ENCODE peak calls at places on chromosome 5, in eight cellular contexts. One of them, this sample, is unnamed.

GRCh38 chr5:178326054-178326715 is 93.6 kb upstream of the PHYKPL start:
- DNase-seq in left kidney: peak
- DNase-seq in activated CD4-positive, alpha-beta T cell treated with anti-CD3 and anti-CD28 coated beads, Interleukin-2, amount 50 U/mL, for 1 hour: no peak
- DNase-seq in CD4-positive, CD25-positive, alpha-beta regulatory T cell: no peak
- DNase-seq in IMR-90: no peak
- DNase-seq in fibroblast of lung: peak
- DNase-seq in CD4-positive, alpha-beta memory T cell: no peak
- DNase-seq in activated T-cell treated with anti-CD3 and anti-CD28 coated beads for 48 hours: no peak
- DNase-seq in this sample: no peak

GRCh38 chr5:113612060-113612496 is 98.6 kb downstream of the YTHDC2 start:
- DNase-seq in CD4-positive, alpha-beta memory T cell: no peak
- DNase-seq in fibroblast of lung: peak
- DNase-seq in left kidney: peak
- DNase-seq in IMR-90: peak
- DNase-seq in activated T-cell treated with anti-CD3 and anti-CD28 coated beads for 48 hours: no peak
- DNase-seq in activated CD4-positive, alpha-beta T cell treated with anti-CD3 and anti-CD28 coated beads, Interleukin-2, amount 50 U/mL, for 1 hour: no peak
- DNase-seq in CD4-positive, CD25-positive, alpha-beta regulatory T cell: peak
- DNase-seq in this sample: no peak

GRCh38 chr5:140548300-140548688 is 832 bp downstream of the EIF4EBP3 start:
- DNase-seq in CD4-positive, alpha-beta memory T cell: no peak
- DNase-seq in IMR-90: no peak
- DNase-seq in fibroblast of lung: no peak
- DNase-seq in CD4-positive, CD25-positive, alpha-beta regulatory T cell: no peak
- DNase-seq in activated T-cell treated with anti-CD3 and anti-CD28 coated beads for 48 hours: no peak
- DNase-seq in activated CD4-positive, alpha-beta T cell treated with anti-CD3 and anti-CD28 coated beads, Interleukin-2, amount 50 U/mL, for 1 hour: no peak
- DNase-seq in left kidney: no peak
- DNase-seq in this sample: no peak

GRCh38 chr5:93088566-93088965 is 492.5 kb downstream of the NR2F1-AS1 start:
- DNase-seq in IMR-90: no peak
- DNase-seq in activated T-cell treated with anti-CD3 and anti-CD28 coated beads for 48 hours: no peak
- DNase-seq in CD4-positive, alpha-beta memory T cell: no peak
- DNase-seq in activated CD4-positive, alpha-beta T cell treated with anti-CD3 and anti-CD28 coated beads, Interleukin-2, amount 50 U/mL, for 1 hour: no peak
- DNase-seq in CD4-positive, CD25-positive, alpha-beta regulatory T cell: no peak
- DNase-seq in fibroblast of lung: no peak
- DNase-seq in left kidney: peak
- DNase-seq in this sample: no peak

GRCh38 chr5:103375863-103376591 is 117.5 kb downstream of the MACIR start:
- DNase-seq in fibroblast of lung: peak
- DNase-seq in CD4-positive, CD25-positive, alpha-beta regulatory T cell: no peak
- DNase-seq in activated T-cell treated with anti-CD3 and anti-CD28 coated beads for 48 hours: no peak
- DNase-seq in IMR-90: peak
- DNase-seq in activated CD4-positive, alpha-beta T cell treated with anti-CD3 and anti-CD28 coated beads, Interleukin-2, amount 50 U/mL, for 1 hour: no peak
- DNase-seq in left kidney: no peak
- DNase-seq in CD4-positive, alpha-beta memory T cell: no peak
- DNase-seq in this sample: no peak

GRCh38 chr5:78618303-78618702 is 30.3 kb downstream of the LHFPL2 start:
- DNase-seq in CD4-positive, alpha-beta memory T cell: no peak
- DNase-seq in CD4-positive, CD25-positive, alpha-beta regulatory T cell: no peak
- DNase-seq in left kidney: no peak
- DNase-seq in activated T-cell treated with anti-CD3 and anti-CD28 coated beads for 48 hours: no peak
- DNase-seq in activated CD4-positive, alpha-beta T cell treated with anti-CD3 and anti-CD28 coated beads, Interleukin-2, amount 50 U/mL, for 1 hour: no peak
- DNase-seq in IMR-90: no peak
- DNase-seq in fibroblast of lung: no peak
- DNase-seq in this sample: no peak

GRCh38 chr5:34586117-34586885 is 69.8 kb upstream of the RAI14 start:
- DNase-seq in left kidney: no peak
- DNase-seq in activated CD4-positive, alpha-beta T cell treated with anti-CD3 and anti-CD28 coated beads, Interleukin-2, amount 50 U/mL, for 1 hour: no peak
- DNase-seq in IMR-90: peak
- DNase-seq in CD4-positive, alpha-beta memory T cell: no peak
- DNase-seq in CD4-positive, CD25-positive, alpha-beta regulatory T cell: no peak
- DNase-seq in activated T-cell treated with anti-CD3 and anti-CD28 coated beads for 48 hours: no peak
- DNase-seq in fibroblast of lung: peak
- DNase-seq in this sample: no peak

GRCh38 chr5:106415541-106415940 is 1255.2 kb downstream of the EFNA5 start:
- DNase-seq in activated T-cell treated with anti-CD3 and anti-CD28 coated beads for 48 hours: no peak
- DNase-seq in left kidney: no peak
- DNase-seq in fibroblast of lung: peak
- DNase-seq in CD4-positive, alpha-beta memory T cell: no peak
- DNase-seq in CD4-positive, CD25-positive, alpha-beta regulatory T cell: no peak
- DNase-seq in IMR-90: peak
- DNase-seq in activated CD4-positive, alpha-beta T cell treated with anti-CD3 and anti-CD28 coated beads, Interleukin-2, amount 50 U/mL, for 1 hour: no peak
- DNase-seq in this sample: no peak

GRCh38 chr5:43066231-43066798 is 26.2 kb upstream of the ANXA2R start:
- DNase-seq in activated T-cell treated with anti-CD3 and anti-CD28 coated beads for 48 hours: peak
- DNase-seq in fibroblast of lung: peak
- DNase-seq in CD4-positive, alpha-beta memory T cell: peak
- DNase-seq in left kidney: peak
- DNase-seq in IMR-90: peak
- DNase-seq in CD4-positive, CD25-positive, alpha-beta regulatory T cell: peak
- DNase-seq in activated CD4-positive, alpha-beta T cell treated with anti-CD3 and anti-CD28 coated beads, Interleukin-2, amount 50 U/mL, for 1 hour: peak
- DNase-seq in this sample: peak

GRCh38 chr5:1027631-1028441 is 19.2 kb downstream of the NKD2 start:
- DNase-seq in CD4-positive, alpha-beta memory T cell: no peak
- DNase-seq in activated T-cell treated with anti-CD3 and anti-CD28 coated beads for 48 hours: no peak
- DNase-seq in fibroblast of lung: no peak
- DNase-seq in IMR-90: no peak
- DNase-seq in left kidney: no peak
- DNase-seq in activated CD4-positive, alpha-beta T cell treated with anti-CD3 and anti-CD28 coated beads, Interleukin-2, amount 50 U/mL, for 1 hour: no peak
- DNase-seq in CD4-positive, CD25-positive, alpha-beta regulatory T cell: no peak
- DNase-seq in this sample: no peak

GRCh38 chr5:135451581-135452360 is at the start of gene TIFAB:
- DNase-seq in CD4-positive, CD25-positive, alpha-beta regulatory T cell: no peak
- DNase-seq in CD4-positive, alpha-beta memory T cell: no peak
- DNase-seq in activated T-cell treated with anti-CD3 and anti-CD28 coated beads for 48 hours: no peak
- DNase-seq in left kidney: no peak
- DNase-seq in fibroblast of lung: no peak
- DNase-seq in IMR-90: no peak
- DNase-seq in activated CD4-positive, alpha-beta T cell treated with anti-CD3 and anti-CD28 coated beads, Interleukin-2, amount 50 U/mL, for 1 hour: no peak
- DNase-seq in this sample: no peak

GRCh38 chr5:54470191-54470590 is 14.7 kb downstream of the HSPB3 start:
- DNase-seq in CD4-positive, CD25-positive, alpha-beta regulatory T cell: no peak
- DNase-seq in fibroblast of lung: peak
- DNase-seq in left kidney: no peak
- DNase-seq in activated T-cell treated with anti-CD3 and anti-CD28 coated beads for 48 hours: no peak
- DNase-seq in IMR-90: peak
- DNase-seq in CD4-positive, alpha-beta memory T cell: no peak
- DNase-seq in activated CD4-positive, alpha-beta T cell treated with anti-CD3 and anti-CD28 coated beads, Interleukin-2, amount 50 U/mL, for 1 hour: no peak
- DNase-seq in this sample: no peak

GRCh38 chr5:61301820-61302563 is 30.1 kb upstream of the ZSWIM6 start:
- DNase-seq in IMR-90: peak
- DNase-seq in activated CD4-positive, alpha-beta T cell treated with anti-CD3 and anti-CD28 coated beads, Interleukin-2, amount 50 U/mL, for 1 hour: no peak
- DNase-seq in activated T-cell treated with anti-CD3 and anti-CD28 coated beads for 48 hours: no peak
- DNase-seq in CD4-positive, CD25-positive, alpha-beta regulatory T cell: no peak
- DNase-seq in left kidney: peak
- DNase-seq in fibroblast of lung: peak
- DNase-seq in CD4-positive, alpha-beta memory T cell: no peak
- DNase-seq in this sample: no peak

GRCh38 chr5:169805527-169805934 is 168.5 kb downstream of the DOCK2 start:
- DNase-seq in left kidney: peak
- DNase-seq in CD4-positive, alpha-beta memory T cell: no peak
- DNase-seq in activated T-cell treated with anti-CD3 and anti-CD28 coated beads for 48 hours: peak
- DNase-seq in CD4-positive, CD25-positive, alpha-beta regulatory T cell: peak
- DNase-seq in activated CD4-positive, alpha-beta T cell treated with anti-CD3 and anti-CD28 coated beads, Interleukin-2, amount 50 U/mL, for 1 hour: no peak
- DNase-seq in IMR-90: peak
- DNase-seq in fibroblast of lung: no peak
- DNase-seq in this sample: peak

GRCh38 chr5:113682497-113683136 is 169.1 kb downstream of the YTHDC2 start:
- DNase-seq in activated T-cell treated with anti-CD3 and anti-CD28 coated beads for 48 hours: no peak
- DNase-seq in CD4-positive, alpha-beta memory T cell: no peak
- DNase-seq in left kidney: peak
- DNase-seq in fibroblast of lung: peak
- DNase-seq in activated CD4-positive, alpha-beta T cell treated with anti-CD3 and anti-CD28 coated beads, Interleukin-2, amount 50 U/mL, for 1 hour: no peak
- DNase-seq in CD4-positive, CD25-positive, alpha-beta regulatory T cell: no peak
- DNase-seq in IMR-90: peak
- DNase-seq in this sample: no peak

GRCh38 chr5:146082798-146083197 is 22.6 kb downstream of the PLAC8L1 start:
- DNase-seq in activated CD4-positive, alpha-beta T cell treated with anti-CD3 and anti-CD28 coated beads, Interleukin-2, amount 50 U/mL, for 1 hour: no peak
- DNase-seq in CD4-positive, alpha-beta memory T cell: no peak
- DNase-seq in fibroblast of lung: no peak
- DNase-seq in CD4-positive, CD25-positive, alpha-beta regulatory T cell: no peak
- DNase-seq in IMR-90: no peak
- DNase-seq in left kidney: no peak
- DNase-seq in activated T-cell treated with anti-CD3 and anti-CD28 coated beads for 48 hours: no peak
- DNase-seq in this sample: no peak

GRCh38 chr5:54764102-54764501 is 221.3 kb downstream of the ESM1 start:
- DNase-seq in IMR-90: no peak
- DNase-seq in fibroblast of lung: no peak
- DNase-seq in left kidney: no peak
- DNase-seq in activated CD4-positive, alpha-beta T cell treated with anti-CD3 and anti-CD28 coated beads, Interleukin-2, amount 50 U/mL, for 1 hour: no peak
- DNase-seq in CD4-positive, alpha-beta memory T cell: no peak
- DNase-seq in CD4-positive, CD25-positive, alpha-beta regulatory T cell: no peak
- DNase-seq in activated T-cell treated with anti-CD3 and anti-CD28 coated beads for 48 hours: no peak
- DNase-seq in this sample: no peak

GRCh38 chr5:87308024-87308423 is 40.3 kb downstream of the RASA1 start:
- DNase-seq in IMR-90: no peak
- DNase-seq in CD4-positive, alpha-beta memory T cell: no peak
- DNase-seq in fibroblast of lung: no peak
- DNase-seq in activated CD4-positive, alpha-beta T cell treated with anti-CD3 and anti-CD28 coated beads, Interleukin-2, amount 50 U/mL, for 1 hour: no peak
- DNase-seq in CD4-positive, CD25-positive, alpha-beta regulatory T cell: no peak
- DNase-seq in activated T-cell treated with anti-CD3 and anti-CD28 coated beads for 48 hours: no peak
- DNase-seq in left kidney: no peak
- DNase-seq in this sample: no peak

GRCh38 chr5:127898551-127899213 is 184.9 kb upstream of the SLC12A2 start:
- DNase-seq in CD4-positive, alpha-beta memory T cell: no peak
- DNase-seq in fibroblast of lung: peak
- DNase-seq in IMR-90: peak
- DNase-seq in activated CD4-positive, alpha-beta T cell treated with anti-CD3 and anti-CD28 coated beads, Interleukin-2, amount 50 U/mL, for 1 hour: no peak
- DNase-seq in activated T-cell treated with anti-CD3 and anti-CD28 coated beads for 48 hours: peak
- DNase-seq in left kidney: no peak
- DNase-seq in CD4-positive, CD25-positive, alpha-beta regulatory T cell: no peak
- DNase-seq in this sample: no peak

GRCh38 chr5:38724301-38725030 is 121.3 kb upstream of the OSMR start:
- DNase-seq in IMR-90: peak
- DNase-seq in CD4-positive, CD25-positive, alpha-beta regulatory T cell: no peak
- DNase-seq in fibroblast of lung: peak
- DNase-seq in left kidney: no peak
- DNase-seq in activated T-cell treated with anti-CD3 and anti-CD28 coated beads for 48 hours: no peak
- DNase-seq in CD4-positive, alpha-beta memory T cell: no peak
- DNase-seq in activated CD4-positive, alpha-beta T cell treated with anti-CD3 and anti-CD28 coated beads, Interleukin-2, amount 50 U/mL, for 1 hour: no peak
- DNase-seq in this sample: no peak

GRCh38 chr5:60633336-60633735 is 66.6 kb downstream of the DEPDC1B start:
- DNase-seq in fibroblast of lung: peak
- DNase-seq in CD4-positive, CD25-positive, alpha-beta regulatory T cell: no peak
- DNase-seq in activated CD4-positive, alpha-beta T cell treated with anti-CD3 and anti-CD28 coated beads, Interleukin-2, amount 50 U/mL, for 1 hour: no peak
- DNase-seq in IMR-90: peak
- DNase-seq in left kidney: no peak
- DNase-seq in CD4-positive, alpha-beta memory T cell: no peak
- DNase-seq in activated T-cell treated with anti-CD3 and anti-CD28 coated beads for 48 hours: no peak
- DNase-seq in this sample: no peak

GRCh38 chr5:13994606-13995336 is 50.3 kb upstream of the DNAH5 start:
- DNase-seq in CD4-positive, alpha-beta memory T cell: no peak
- DNase-seq in activated T-cell treated with anti-CD3 and anti-CD28 coated beads for 48 hours: no peak
- DNase-seq in activated CD4-positive, alpha-beta T cell treated with anti-CD3 and anti-CD28 coated beads, Interleukin-2, amount 50 U/mL, for 1 hour: no peak
- DNase-seq in left kidney: no peak
- DNase-seq in CD4-positive, CD25-positive, alpha-beta regulatory T cell: no peak
- DNase-seq in fibroblast of lung: peak
- DNase-seq in IMR-90: peak
- DNase-seq in this sample: no peak

GRCh38 chr5:37991903-37992299 is 152.1 kb upstream of the GDNF start:
- DNase-seq in activated CD4-positive, alpha-beta T cell treated with anti-CD3 and anti-CD28 coated beads, Interleukin-2, amount 50 U/mL, for 1 hour: no peak
- DNase-seq in left kidney: no peak
- DNase-seq in CD4-positive, CD25-positive, alpha-beta regulatory T cell: no peak
- DNase-seq in activated T-cell treated with anti-CD3 and anti-CD28 coated beads for 48 hours: no peak
- DNase-seq in CD4-positive, alpha-beta memory T cell: no peak
- DNase-seq in fibroblast of lung: no peak
- DNase-seq in IMR-90: no peak
- DNase-seq in this sample: no peak

GRCh38 chr5:110705349-110705748 is 21.1 kb downstream of the TMEM232 start:
- DNase-seq in left kidney: no peak
- DNase-seq in fibroblast of lung: no peak
- DNase-seq in activated CD4-positive, alpha-beta T cell treated with anti-CD3 and anti-CD28 coated beads, Interleukin-2, amount 50 U/mL, for 1 hour: no peak
- DNase-seq in activated T-cell treated with anti-CD3 and anti-CD28 coated beads for 48 hours: no peak
- DNase-seq in CD4-positive, alpha-beta memory T cell: no peak
- DNase-seq in IMR-90: no peak
- DNase-seq in CD4-positive, CD25-positive, alpha-beta regulatory T cell: no peak
- DNase-seq in this sample: no peak

GRCh38 chr5:107704686-107705389 is 34.1 kb upstream of the EFNA5 start:
- DNase-seq in left kidney: peak
- DNase-seq in CD4-positive, alpha-beta memory T cell: no peak
- DNase-seq in fibroblast of lung: no peak
- DNase-seq in IMR-90: no peak
- DNase-seq in activated CD4-positive, alpha-beta T cell treated with anti-CD3 and anti-CD28 coated beads, Interleukin-2, amount 50 U/mL, for 1 hour: no peak
- DNase-seq in activated T-cell treated with anti-CD3 and anti-CD28 coated beads for 48 hours: no peak
- DNase-seq in CD4-positive, CD25-positive, alpha-beta regulatory T cell: no peak
- DNase-seq in this sample: no peak

This sample was measured in CD8-positive, alpha-beta T cell.